ENCODE peak calls at places on chromosome 20, in nine cellular contexts. One of them, this sample, is unnamed.

GRCh38 chr20:46151936-46152335 is 33.8 kb downstream of the CD40 start:
- DNase-seq in IMR-90: no peak
- DNase-seq in GM23338: peak; percentile 80
- DNase-seq in H9: peak; percentile 65
- DNase-seq in HCT116: no peak
- DNase-seq in fibroblast of lung: no peak
- DNase-seq in mesenchymal stem cell: no peak
- DNase-seq in GM23248: no peak
- DNase-seq in SK-N-SH: peak; percentile 67
- DNase-seq in this sample: peak; percentile 51

GRCh38 chr20:10812738-10813327 is 139.0 kb upstream of the JAG1 start:
- DNase-seq in IMR-90: no peak
- DNase-seq in GM23338: no peak
- DNase-seq in H9: no peak
- DNase-seq in HCT116: no peak
- DNase-seq in fibroblast of lung: no peak
- DNase-seq in mesenchymal stem cell: no peak
- DNase-seq in GM23248: no peak
- DNase-seq in SK-N-SH: no peak
- DNase-seq in this sample: no peak

GRCh38 chr20:5975778-5976177 is 25.3 kb downstream of the MCM8 start:
- DNase-seq in IMR-90: no peak
- DNase-seq in GM23338: no peak
- DNase-seq in H9: no peak
- DNase-seq in HCT116: no peak
- DNase-seq in fibroblast of lung: no peak
- DNase-seq in mesenchymal stem cell: no peak
- DNase-seq in GM23248: no peak
- DNase-seq in SK-N-SH: no peak
- DNase-seq in this sample: no peak

GRCh38 chr20:46255440-46256104 is 52.7 kb downstream of the CDH22 start:
- DNase-seq in IMR-90: no peak
- DNase-seq in GM23338: no peak
- DNase-seq in H9: no peak
- DNase-seq in HCT116: peak; percentile 69
- DNase-seq in fibroblast of lung: no peak
- DNase-seq in mesenchymal stem cell: no peak
- DNase-seq in GM23248: no peak
- DNase-seq in SK-N-SH: peak; percentile 68
- DNase-seq in this sample: peak; percentile 87

GRCh38 chr20:3660262-3661059 is 2.7 kb downstream of the GFRA4 start:
- DNase-seq in IMR-90: no peak
- DNase-seq in GM23338: peak; percentile 33
- DNase-seq in H9: peak; percentile 26
- DNase-seq in HCT116: no peak
- DNase-seq in fibroblast of lung: no peak
- DNase-seq in mesenchymal stem cell: no peak
- DNase-seq in GM23248: peak; percentile 20
- DNase-seq in SK-N-SH: peak; percentile 53
- DNase-seq in this sample: peak; percentile 69

GRCh38 chr20:3677733-3678132 is 4.1 kb downstream of the ADAM33 start:
- DNase-seq in IMR-90: peak; percentile 13
- DNase-seq in GM23338: no peak
- DNase-seq in H9: no peak
- DNase-seq in HCT116: no peak
- DNase-seq in fibroblast of lung: peak; percentile 53
- DNase-seq in mesenchymal stem cell: no peak
- DNase-seq in GM23248: peak; percentile 45
- DNase-seq in SK-N-SH: no peak
- DNase-seq in this sample: no peak

GRCh38 chr20:64083380-64084208 is 604 bp downstream of the LKAAEAR1 start:
- DNase-seq in IMR-90: peak; percentile 67
- DNase-seq in GM23338: peak; percentile 93
- DNase-seq in H9: peak; percentile 87
- DNase-seq in HCT116: no peak
- DNase-seq in fibroblast of lung: peak; percentile 65
- DNase-seq in mesenchymal stem cell: peak; percentile 80
- DNase-seq in GM23248: peak; percentile 85
- DNase-seq in SK-N-SH: peak; percentile 94
- DNase-seq in this sample: peak; percentile 98

GRCh38 chr20:878511-879307 is 37.4 kb downstream of the ANGPT4 start:
- DNase-seq in IMR-90: peak; percentile 20
- DNase-seq in GM23338: peak; percentile 84
- DNase-seq in H9: no peak
- DNase-seq in HCT116: no peak
- DNase-seq in fibroblast of lung: peak; percentile 29
- DNase-seq in mesenchymal stem cell: peak; percentile 28
- DNase-seq in GM23248: peak; percentile 47
- DNase-seq in SK-N-SH: no peak
- DNase-seq in this sample: peak; percentile 73

GRCh38 chr20:17934141-17934862 is 34.3 kb downstream of the SNX5 start:
- DNase-seq in IMR-90: no peak
- DNase-seq in GM23338: peak; percentile 66
- DNase-seq in H9: peak; percentile 64
- DNase-seq in HCT116: no peak
- DNase-seq in fibroblast of lung: no peak
- DNase-seq in mesenchymal stem cell: no peak
- DNase-seq in GM23248: no peak
- DNase-seq in SK-N-SH: no peak
- DNase-seq in this sample: peak; percentile 58

GRCh38 chr20:17935761-17936160 is 32.8 kb downstream of the SNX5 start:
- DNase-seq in IMR-90: no peak
- DNase-seq in GM23338: peak; percentile 14
- DNase-seq in H9: no peak
- DNase-seq in HCT116: no peak
- DNase-seq in fibroblast of lung: no peak
- DNase-seq in mesenchymal stem cell: no peak
- DNase-seq in GM23248: no peak
- DNase-seq in SK-N-SH: no peak
- DNase-seq in this sample: no peak

GRCh38 chr20:17936791-17937687 is 31.6 kb downstream of the SNX5 start:
- DNase-seq in IMR-90: peak; percentile 81
- DNase-seq in GM23338: peak; percentile 55
- DNase-seq in H9: no peak
- DNase-seq in HCT116: no peak
- DNase-seq in fibroblast of lung: peak; percentile 93
- DNase-seq in mesenchymal stem cell: peak; percentile 91
- DNase-seq in GM23248: peak; percentile 80
- DNase-seq in SK-N-SH: no peak
- DNase-seq in this sample: peak; percentile 94

GRCh38 chr20:17935186-17935585 is 33.4 kb downstream of the SNX5 start:
- DNase-seq in IMR-90: peak; percentile 41
- DNase-seq in GM23338: no peak
- DNase-seq in H9: no peak
- DNase-seq in HCT116: no peak
- DNase-seq in fibroblast of lung: no peak
- DNase-seq in mesenchymal stem cell: peak; percentile 37
- DNase-seq in GM23248: peak; percentile 29
- DNase-seq in SK-N-SH: no peak
- DNase-seq in this sample: peak; percentile 52

DNA sequence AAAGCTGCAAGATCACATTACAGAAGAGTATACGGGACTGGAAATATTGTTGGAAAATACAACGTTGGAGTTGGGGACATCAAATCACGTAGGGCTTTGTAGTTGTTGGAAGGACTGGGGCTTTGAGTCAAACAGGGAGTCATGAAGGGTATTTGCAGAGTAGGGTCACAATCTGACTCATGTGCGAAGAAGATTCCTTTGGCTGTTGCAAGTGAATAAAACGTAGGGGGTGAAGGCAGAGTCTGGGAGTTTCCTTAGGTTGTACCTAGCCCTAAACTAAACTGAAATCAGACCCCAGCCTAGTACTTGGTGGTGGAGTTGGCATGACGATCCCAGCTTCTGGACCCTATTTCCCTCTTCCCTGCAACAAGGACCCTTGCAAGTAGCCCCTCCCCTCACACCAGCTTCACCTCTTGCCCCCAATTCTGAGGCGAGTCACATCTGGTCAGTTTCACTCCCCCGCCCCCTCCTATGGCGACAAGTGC is 32.2 kb downstream of the SNX5 start:
- DNase-seq in IMR-90: peak; percentile 34
- DNase-seq in GM23338: no peak
- DNase-seq in H9: no peak
- DNase-seq in HCT116: no peak
- DNase-seq in fibroblast of lung: no peak
- DNase-seq in mesenchymal stem cell: peak; percentile 70
- DNase-seq in GM23248: peak; percentile 53
- DNase-seq in SK-N-SH: no peak
- DNase-seq in this sample: peak; percentile 83
- H3K27ac ChIP-seq in IMR-90: peak overlapping the region; percentile 63
- H3K27ac ChIP-seq in GM23338: peak overlapping the region; percentile 63
- H3K27ac ChIP-seq in H9: no peak overlapping the region
- H3K27ac ChIP-seq in HCT116: no peak overlapping the region
- H3K27ac ChIP-seq in fibroblast of lung: peak overlapping the region; percentile 74
- H3K27ac ChIP-seq in mesenchymal stem cell: peak overlapping the region; percentile 89
- H3K27ac ChIP-seq in GM23248: peak overlapping the region; percentile 52
- H3K27ac ChIP-seq in SK-N-SH: no peak overlapping the region
- H3K27ac ChIP-seq in this sample: peak overlapping the region; percentile 72

DNA sequence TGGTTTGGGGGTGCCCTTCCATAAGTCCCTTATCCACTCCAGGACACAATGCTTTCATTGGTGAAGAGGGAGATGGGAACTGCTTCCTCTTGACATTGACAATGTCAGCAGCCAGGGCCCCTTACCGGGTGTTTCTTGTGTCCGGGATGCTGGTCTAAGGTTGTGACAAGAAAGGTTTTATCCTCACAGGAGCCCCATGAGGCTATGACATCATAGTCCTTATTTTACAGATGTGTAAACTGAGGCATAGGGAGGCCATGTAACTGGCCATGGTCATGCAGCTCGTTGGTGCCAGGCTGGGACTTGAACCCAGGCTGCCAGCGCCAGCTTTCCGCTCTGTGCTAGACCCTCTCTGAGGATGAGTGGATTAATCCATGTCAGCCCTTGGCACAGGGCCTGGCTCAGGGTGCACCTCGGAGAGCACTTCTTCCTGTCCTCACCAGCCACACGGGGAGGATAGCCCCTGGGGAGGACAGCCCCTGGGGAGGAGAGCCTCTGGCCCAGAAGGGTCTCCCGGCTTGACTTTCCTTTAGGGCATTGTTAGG is 157.3 kb downstream of the SYCP2 start:
- DNase-seq in IMR-90: no peak
- DNase-seq in GM23338: no peak
- DNase-seq in H9: peak; percentile 10
- DNase-seq in HCT116: no peak
- DNase-seq in fibroblast of lung: no peak
- DNase-seq in mesenchymal stem cell: no peak
- DNase-seq in GM23248: no peak
- DNase-seq in SK-N-SH: no peak
- DNase-seq in this sample: peak; percentile 66
- H2AFZ ChIP-seq in IMR-90: no peak overlapping the region
- H2AFZ ChIP-seq in GM23338: no peak overlapping the region
- H2AFZ ChIP-seq in H9: no peak overlapping the region
- H2AFZ ChIP-seq in HCT116: no peak overlapping the region
- H2AFZ ChIP-seq in fibroblast of lung: no peak overlapping the region
- H2AFZ ChIP-seq in mesenchymal stem cell: no peak overlapping the region
- H2AFZ ChIP-seq in GM23248: no peak overlapping the region
- H2AFZ ChIP-seq in SK-N-SH: no peak overlapping the region
- H2AFZ ChIP-seq in this sample: no peak overlapping the region

DNA sequence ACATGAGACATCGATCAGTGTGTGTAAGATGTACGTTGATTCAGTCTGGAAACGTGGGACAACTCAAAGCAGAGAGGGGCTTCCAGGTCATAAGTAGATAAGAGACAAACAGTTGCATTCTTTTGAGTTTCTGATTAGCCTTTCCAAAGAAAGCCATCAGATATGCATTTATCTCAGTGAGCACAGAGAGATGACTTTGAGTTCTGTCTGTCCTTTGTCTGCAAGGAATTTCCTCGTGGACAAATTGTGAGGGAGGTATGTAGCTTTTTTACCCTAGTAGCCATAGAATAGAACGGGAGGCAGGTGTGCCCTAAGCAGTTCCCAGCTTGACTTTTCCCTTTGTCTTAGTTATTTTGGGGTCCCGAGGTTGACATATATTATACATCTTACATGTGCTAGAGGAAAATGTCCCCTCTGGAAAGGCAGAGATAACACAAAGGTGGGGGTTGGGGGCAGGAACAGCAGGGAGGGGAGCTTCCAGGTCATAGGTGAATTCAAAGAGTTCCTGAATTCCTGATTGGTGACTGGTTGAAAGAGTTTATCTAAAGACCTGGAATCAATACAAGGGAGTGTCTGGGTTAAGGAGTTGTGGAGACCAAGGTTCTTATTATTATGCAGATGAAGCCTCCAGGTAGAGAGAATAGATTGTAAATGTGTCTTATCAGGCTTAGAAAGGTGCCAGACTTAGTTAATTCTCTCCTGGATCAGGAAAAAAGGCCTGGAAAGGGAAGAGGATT is 237.0 kb downstream of the NFATC2 start:
- DNase-seq in IMR-90: no peak
- DNase-seq in GM23338: peak; percentile 76
- DNase-seq in H9: peak; percentile 62
- DNase-seq in HCT116: no peak
- DNase-seq in fibroblast of lung: no peak
- DNase-seq in mesenchymal stem cell: no peak
- DNase-seq in GM23248: no peak
- DNase-seq in SK-N-SH: no peak
- DNase-seq in this sample: peak; percentile 31
- H3K27ac ChIP-seq in IMR-90: no peak overlapping the region
- H3K27ac ChIP-seq in GM23338: peak overlapping the region; percentile 55
- H3K27ac ChIP-seq in H9: no peak overlapping the region
- H3K27ac ChIP-seq in HCT116: no peak overlapping the region
- H3K27ac ChIP-seq in fibroblast of lung: no peak overlapping the region
- H3K27ac ChIP-seq in mesenchymal stem cell: no peak overlapping the region
- H3K27ac ChIP-seq in GM23248: no peak overlapping the region
- H3K27ac ChIP-seq in SK-N-SH: no peak overlapping the region
- H3K27ac ChIP-seq in this sample: no peak overlapping the region

GRCh38 chr20:36684747-36685146 is 38.8 kb upstream of the SLA2 start:
- DNase-seq in IMR-90: no peak
- DNase-seq in GM23338: no peak
- DNase-seq in H9: no peak
- DNase-seq in HCT116: no peak
- DNase-seq in fibroblast of lung: no peak
- DNase-seq in mesenchymal stem cell: no peak
- DNase-seq in GM23248: no peak
- DNase-seq in SK-N-SH: no peak
- DNase-seq in this sample: no peak

GRCh38 chr20:36687850-36688249 is 41.9 kb upstream of the SLA2 start:
- DNase-seq in IMR-90: no peak
- DNase-seq in GM23338: no peak
- DNase-seq in H9: no peak
- DNase-seq in HCT116: no peak
- DNase-seq in fibroblast of lung: no peak
- DNase-seq in mesenchymal stem cell: no peak
- DNase-seq in GM23248: no peak
- DNase-seq in SK-N-SH: no peak
- DNase-seq in this sample: no peak

GRCh38 chr20:36686504-36686903 is 40.5 kb upstream of the SLA2 start:
- DNase-seq in IMR-90: no peak
- DNase-seq in GM23338: no peak
- DNase-seq in H9: no peak
- DNase-seq in HCT116: no peak
- DNase-seq in fibroblast of lung: no peak
- DNase-seq in mesenchymal stem cell: no peak
- DNase-seq in GM23248: no peak
- DNase-seq in SK-N-SH: no peak
- DNase-seq in this sample: no peak

GRCh38 chr20:36686944-36687343 is 40.9 kb upstream of the SLA2 start:
- DNase-seq in IMR-90: no peak
- DNase-seq in GM23338: no peak
- DNase-seq in H9: no peak
- DNase-seq in HCT116: no peak
- DNase-seq in fibroblast of lung: no peak
- DNase-seq in mesenchymal stem cell: no peak
- DNase-seq in GM23248: no peak
- DNase-seq in SK-N-SH: no peak
- DNase-seq in this sample: no peak

GRCh38 chr20:36688630-36689029 is 42.6 kb upstream of the SLA2 start:
- DNase-seq in IMR-90: no peak
- DNase-seq in GM23338: no peak
- DNase-seq in H9: no peak
- DNase-seq in HCT116: no peak
- DNase-seq in fibroblast of lung: no peak
- DNase-seq in mesenchymal stem cell: no peak
- DNase-seq in GM23248: no peak
- DNase-seq in SK-N-SH: no peak
- DNase-seq in this sample: no peak
- H2AFZ ChIP-seq in IMR-90: no peak overlapping the region
- H2AFZ ChIP-seq in GM23338: no peak overlapping the region
- H2AFZ ChIP-seq in H9: no peak overlapping the region
- H2AFZ ChIP-seq in HCT116: no peak overlapping the region
- H2AFZ ChIP-seq in fibroblast of lung: no peak overlapping the region
- H2AFZ ChIP-seq in mesenchymal stem cell: no peak overlapping the region
- H2AFZ ChIP-seq in GM23248: no peak overlapping the region
- H2AFZ ChIP-seq in SK-N-SH: no peak overlapping the region
- H2AFZ ChIP-seq in this sample: no peak overlapping the region